ENCODE peak calls at places on chromosomes 12 and 14, in five cellular contexts. Y is K562, I is SK-N-SH, T is GM12878, N is HepG2. K is an unnamed sample.

GRCh38 chr12:90896164-90896563 is 58.8 kb downstream of the CCER1 start:
- DNase-seq in T (no peak), N (no peak), I (no peak), Y (no peak), K (no peak)

GRCh38 chr12:21471294-21471693 is 30.1 kb downstream of the RECQL start:
- DNase-seq in T (no peak), Y (no peak), I (no peak), N (no peak), K (no peak)

GRCh38 chr12:69510176-69510827 is 40.1 kb downstream of the FRS2 start:
- DNase-seq in I (no peak), N (no peak), Y (no peak), T (no peak), K (no peak)

GRCh38 chr12:3999904-4000303 is 126.7 kb upstream of the PARP11 start:
- DNase-seq in I (no peak), N (no peak), Y (no peak), T (no peak), K (no peak)

GRCh38 chr14:52891800-52892199 is 59.0 kb downstream of the FERMT2 start:
- DNase-seq in I (no peak), T (no peak), Y (no peak), N (no peak), K (no peak)

GRCh38 chr12:34402228-34402898 is 380.1 kb downstream of the ALG10 start:
- DNase-seq in I (no peak), T (no peak), N (no peak), Y (peak), K (peak)

GRCh38 chr12:107131832-107132616 is 38.7 kb upstream of the CRY1 start:
- DNase-seq in T (no peak), N (peak), I (peak), Y (peak), K (peak)

GRCh38 chr12:6691473-6691872 is 2.3 kb upstream of the ZNF384 start:
- DNase-seq in I (no peak), Y (no peak), T (no peak), N (no peak), K (no peak)

GRCh38 chr12:105142259-105142658 is 34.7 kb downstream of the WASHC4 start:
- DNase-seq in Y (no peak), N (no peak), T (no peak), I (no peak), K (no peak)

GRCh38 chr14:70917633-70918032 is 10.4 kb downstream of the PCNX1 start:
- DNase-seq in Y (no peak), I (no peak), T (no peak), N (no peak), K (no peak)

GRCh38 chr14:45246151-45246550 is 6.9 kb downstream of the MIS18BP1 start:
- DNase-seq in Y (no peak), N (no peak), I (no peak), T (no peak), K (no peak)

GRCh38 chr12:122349078-122349477 is 73.4 kb downstream of the CLIP1 start:
- DNase-seq in T (no peak), N (peak), Y (no peak), I (no peak), K (no peak)

GRCh38 chr12:77940566-77940965 is 109.9 kb downstream of the NAV3 start:
- DNase-seq in N (no peak), T (no peak), Y (no peak), I (no peak), K (no peak)

GRCh38 chr14:71139058-71139946 is 232.0 kb downstream of the PCNX1 start:
- DNase-seq in Y (peak), T (peak), N (peak), I (peak), K (peak)

GRCh38 chr14:25394791-25395391 is 344.9 kb upstream of the STXBP6 start:
- DNase-seq in Y (no peak), I (no peak), T (no peak), N (no peak), K (no peak)

GRCh38 chr12:18281941-18282340 is 20.6 kb downstream of the PIK3C2G start:
- DNase-seq in Y (no peak), N (no peak), I (no peak), T (no peak), K (no peak)

GRCh38 chr14:96198430-96199133 is 6.1 kb upstream of the BDKRB2 start:
- DNase-seq in N (no peak), Y (no peak), T (no peak), I (no peak), K (no peak)

GRCh38 chr14:54207476-54207875 is 189.3 kb upstream of the CDKN3 start:
- DNase-seq in T (no peak), Y (no peak), I (no peak), N (no peak), K (no peak)

GRCh38 chr12:29146201-29146600 is 2.9 kb upstream of the FAR2 start:
- DNase-seq in Y (no peak), I (no peak), T (no peak), N (no peak), K (no peak)

GRCh38 chr14:67436006-67436866 is 24.3 kb upstream of the PLEK2 start:
- DNase-seq in N (peak), T (no peak), I (no peak), Y (no peak), K (no peak)

GRCh38 chr12:53046655-53047220 is 3.1 kb upstream of the TNS2 start:
- DNase-seq in I (no peak), Y (no peak), N (peak), T (no peak), K (no peak)

GRCh38 chr14:73280903-73281302 is 43.6 kb downstream of the PAPLN start:
- DNase-seq in Y (no peak), N (no peak), T (no peak), I (no peak), K (no peak)

GRCh38 chr12:88958153-88958552 is 377.9 kb upstream of the KITLG start:
- DNase-seq in T (no peak), Y (no peak), I (no peak), N (peak), K (no peak)

GRCh38 chr14:105891221-105891602 is 364.8 kb downstream of the TMEM121 start:
- DNase-seq in N (no peak), Y (peak), I (no peak), T (no peak), K (no peak)

GRCh38 chr14:94056579-94057308 is 24.3 kb downstream of the DDX24 start:
- DNase-seq in Y (no peak), N (no peak), T (peak), I (no peak), K (no peak)

GRCh38 chr12:16330554-16330953 is 16.9 kb upstream of the MGST1 start:
- DNase-seq in T (no peak), N (no peak), Y (no peak), I (no peak), K (no peak)

GRCh38 chr12:106140223-106140986 is 1.7 kb upstream of the NUAK1 start:
- DNase-seq in I (no peak), Y (no peak), T (no peak), N (no peak), K (no peak)

GRCh38 chr14:59463773-59464650 is 1.2 kb downstream of the GPR135 start:
- DNase-seq in N (no peak), T (no peak), Y (no peak), I (peak), K (no peak)

GRCh38 chr14:76193696-76194095 is 42.0 kb downstream of the GPATCH2L start:
- DNase-seq in N (no peak), T (no peak), Y (no peak), I (no peak), K (no peak)

GRCh38 chr14:24992624-24993360 is 57.2 kb downstream of the STXBP6 start:
- DNase-seq in T (no peak), Y (no peak), N (no peak), I (no peak), K (no peak)

GRCh38 chr14:64770751-64771150 is 66.5 kb downstream of the PLEKHG3 start:
- DNase-seq in Y (no peak), T (no peak), I (no peak), N (no peak), K (no peak)

GRCh38 chr14:32256606-32257005 is 53.5 kb upstream of the RNU6-8 start:
- DNase-seq in N (no peak), T (no peak), I (no peak), Y (no peak), K (no peak)

GRCh38 chr12:49198431-49199155 is 9.7 kb upstream of the TUBA1A start:
- DNase-seq in Y (no peak), N (no peak), T (no peak), I (peak), K (no peak)

GRCh38 chr14:61498303-61498702 is 176.9 kb downstream of the PRKCH start:
- DNase-seq in I (no peak), T (no peak), N (no peak), Y (no peak), K (no peak)

DNA sequence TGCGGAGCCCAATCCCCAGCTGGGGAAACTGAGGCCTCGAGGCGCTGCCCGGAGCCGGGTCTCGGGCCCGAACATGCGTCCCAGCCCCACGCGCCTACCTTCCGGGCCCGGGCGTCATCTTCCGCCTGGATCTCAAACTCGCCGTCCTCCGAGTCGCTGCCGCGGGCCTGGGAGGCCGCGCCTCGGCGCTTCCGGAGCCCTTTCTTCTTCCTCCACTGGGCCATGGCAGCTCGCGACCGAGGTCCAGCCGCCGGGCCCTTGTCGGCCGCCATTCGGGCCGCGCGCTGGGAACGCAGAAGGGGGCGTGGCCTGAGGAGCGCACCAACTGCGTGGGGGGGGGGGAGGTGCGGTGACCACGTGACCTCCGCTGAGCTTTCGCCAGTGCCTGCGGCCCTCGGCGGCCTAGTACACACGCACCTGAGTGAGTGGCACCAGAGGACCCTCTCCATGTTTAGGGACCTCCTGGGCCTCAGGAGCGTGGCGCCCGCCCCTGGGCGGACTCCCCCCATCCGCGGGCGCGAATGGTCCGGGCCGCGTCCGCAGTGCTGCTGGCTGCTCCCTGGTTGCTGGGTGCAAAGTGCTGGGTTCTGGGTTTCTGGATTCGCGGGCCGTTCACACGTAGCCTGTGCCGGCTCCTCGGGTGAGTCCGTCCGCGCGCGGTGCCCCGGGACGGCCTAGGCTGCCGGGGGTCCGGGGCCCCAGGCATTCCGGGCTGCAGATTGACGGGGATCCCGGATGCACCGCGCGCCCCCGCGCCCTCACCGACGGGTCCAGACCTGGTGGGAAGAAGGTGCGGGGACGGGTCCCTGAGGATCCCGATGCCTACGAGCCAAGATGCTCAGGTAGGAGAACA is at the start of the genes DDX54 and RITA1:
- DNase-seq in N (peak), T (no peak), I (peak), Y (peak), K (peak)
- TF ChIP-seq GABPA in N (no peak), T (no peak), I (no peak), Y (peak), K (no peak)

GRCh38 chr14:81436296-81437138 is 36.4 kb upstream of the STON2 start:
- DNase-seq in T (no peak), Y (peak), I (peak), N (peak), K (no peak)

GRCh38 chr14:81435578-81436295 is 35.6 kb upstream of the STON2 start:
- DNase-seq in T (no peak), Y (peak), N (peak), I (peak), K (peak)

GRCh38 chr14:81440041-81440440 is 39.9 kb upstream of the STON2 start:
- DNase-seq in T (no peak), Y (no peak), I (no peak), N (no peak), K (no peak)

GRCh38 chr14:81435048-81435577 is 35.0 kb upstream of the STON2 start:
- DNase-seq in T (no peak), N (no peak), Y (no peak), I (no peak), K (no peak)

GRCh38 chr14:81437226-81437625 is 37.1 kb upstream of the STON2 start:
- DNase-seq in T (no peak), I (no peak), N (no peak), Y (no peak), K (no peak)
- TF ChIP-seq TAF1 in T (no peak), I (no peak), N (no peak), Y (no peak), K (no peak)

GRCh38 chr12:1439687-1440086 is 154.7 kb downstream of the FBXL14 start:
- DNase-seq in I (no peak), N (no peak), T (no peak), Y (peak), K (no peak)

GRCh38 chr12:1445807-1446206 is 148.6 kb downstream of the FBXL14 start:
- DNase-seq in I (no peak), Y (no peak), N (no peak), T (no peak), K (peak)

GRCh38 chr12:1439201-1439600 is 155.2 kb downstream of the FBXL14 start:
- DNase-seq in I (no peak), N (no peak), T (no peak), Y (no peak), K (no peak)

GRCh38 chr12:1444142-1444516 is 150.3 kb downstream of the FBXL14 start:
- DNase-seq in T (no peak), N (no peak), Y (no peak), I (no peak), K (no peak)

DNA sequence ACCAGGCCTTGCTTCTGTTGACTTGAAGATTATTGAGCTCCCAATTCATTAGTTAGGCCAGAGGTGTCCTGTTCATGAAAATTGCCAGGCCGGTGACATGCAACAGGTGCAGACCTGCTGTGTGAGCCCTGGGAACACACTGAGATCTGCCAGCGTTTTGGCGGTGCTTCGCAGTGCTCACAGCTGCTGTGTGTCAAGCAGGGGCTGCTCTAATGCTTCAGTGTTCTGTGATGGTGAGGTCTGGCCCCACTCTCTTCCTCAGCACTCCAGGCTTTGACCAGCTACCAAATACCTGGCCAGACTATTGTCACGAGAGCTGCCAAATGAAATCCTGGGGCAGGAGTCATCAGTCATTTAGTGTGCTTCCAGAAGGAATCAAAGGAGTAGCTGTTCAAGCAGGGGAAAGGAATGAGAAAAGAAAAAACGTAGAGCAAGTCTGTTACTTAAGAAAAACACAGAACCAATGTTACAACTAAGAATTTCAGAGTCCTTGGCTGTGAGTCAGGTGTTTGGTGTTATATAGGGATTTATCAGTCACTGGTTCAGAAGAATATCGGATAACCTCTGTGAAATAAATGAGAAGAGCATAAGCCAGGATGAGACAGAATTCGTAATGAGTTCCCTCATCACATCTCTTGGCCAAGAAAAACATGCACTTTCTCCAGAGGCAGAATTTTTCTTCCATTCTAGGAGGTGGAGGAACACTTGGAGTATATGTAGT is 150.8 kb downstream of the FBXL14 start:
- DNase-seq in I (no peak), T (no peak), N (no peak), Y (no peak), K (no peak)
- TF ChIP-seq GABPA in I (no peak), T (no peak), N (no peak), Y (no peak), K (no peak)

DNA sequence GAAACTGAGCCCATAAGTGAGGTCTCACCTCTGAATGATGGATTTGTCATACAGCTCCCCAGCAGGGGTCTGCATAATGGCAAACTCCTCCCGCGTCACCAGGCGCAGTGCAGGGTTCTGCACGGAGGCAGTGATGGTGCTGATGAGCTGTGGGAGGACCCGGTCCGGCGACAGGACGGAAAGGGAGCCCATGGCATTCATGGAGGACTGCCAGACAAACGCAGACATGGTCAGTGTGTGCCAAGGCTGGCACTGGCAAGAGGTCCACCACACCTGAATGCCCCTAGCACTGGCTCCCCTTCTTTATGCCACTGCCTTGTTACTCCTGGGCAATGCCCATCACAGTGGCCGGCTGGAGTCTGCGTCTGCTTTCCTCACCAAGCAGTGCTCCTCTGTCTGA is 32.7 kb downstream of the GCN1 start:
- DNase-seq in Y (no peak), N (no peak), I (no peak), T (no peak), K (no peak)
- TF ChIP-seq TAF1 in Y (no peak), N (no peak), I (no peak), T (no peak), K (no peak)

GRCh38 chr14:90559811-90560492 is 163.1 kb downstream of the CALM1 start:
- DNase-seq in N (no peak), Y (peak), T (no peak), I (no peak), K (no peak)
- TF ChIP-seq GABPA in N (no peak), Y (no peak), T (no peak), I (no peak), K (no peak)